ENCODE peak calls at places on chromosomes 4 and X, in four cellular contexts. X is HFFc6, S is fibroblast of mammary gland, A is C1 segment of cervical spinal cord. G is an unnamed sample.

GRCh38 chrX:53188763-53189162 is 36.2 kb downstream of the KDM5C start:
- DNase-seq in X (no peak), S (peak), A (no peak), G (no peak)

GRCh38 chrX:132375941-132376340 is 112.9 kb downstream of the MBNL3 start:
- DNase-seq in A (no peak), S (peak), X (no peak), G (no peak)

GRCh38 chr4:14744346-14744745 is 257.9 kb upstream of the CPEB2 start:
- DNase-seq in S (no peak), A (no peak), X (no peak), G (no peak)

GRCh38 chr4:161883157-161883556 is 280.6 kb downstream of the FSTL5 start:
- DNase-seq in X (no peak), A (no peak), S (no peak), G (no peak)

GRCh38 chrX:45077748-45078424 is 122.8 kb downstream of the DIPK2B start:
- DNase-seq in S (no peak), A (no peak), X (no peak), G (no peak)

GRCh38 chr4:73679836-73680235 is 59.6 kb upstream of the RASSF6 start:
- DNase-seq in S (peak), X (peak), A (no peak), G (no peak)

GRCh38 chr4:15935504-15936392 is 2.8 kb downstream of the FGFBP1 start:
- DNase-seq in A (no peak), X (no peak), S (no peak), G (peak)

GRCh38 chrX:154098551-154098950 is 1.0 kb upstream of the MECP2 start:
- DNase-seq in A (no peak), X (no peak), S (no peak), G (no peak)

GRCh38 chrX:119784747-119785446 is 6.5 kb downstream of the RPL39 start:
- DNase-seq in A (no peak), S (peak), X (peak), G (no peak)

GRCh38 chrX:2672084-2672483 is 19.0 kb upstream of the CD99 start:
- DNase-seq in X (no peak), A (no peak), S (no peak), G (no peak)

G was measured in NCI-H187.